ENCODE peak calls at places on chromosomes 5 and 9, in ten cellular contexts. A, C, D, U, Q, S, J, R, L and V are unnamed samples.

GRCh38 chr5:108371263-108371662 is 10.6 kb downstream of the FBXL17 start:
- DNase-seq in L (no peak), U (no peak), D (no peak), A (no peak), Q (no peak), C (no peak), R (no peak), S (no peak), J (no peak), V (no peak)

GRCh38 chr5:90022711-90023053 is 386.9 kb downstream of the CETN3 start:
- DNase-seq in D (no peak), R (no peak), Q (no peak), J (no peak), U (no peak), S (no peak), C (no peak), L (no peak), A (no peak), V (no peak)

GRCh38 chr9:9352877-9353481 is 1259.8 kb downstream of the PTPRD start:
- DNase-seq in U (no peak), J (no peak), C (no peak), Q (no peak), A (no peak), L (no peak), R (no peak), S (peak; percentile 6), D (no peak), V (peak; percentile 1)

GRCh38 chr9:71741841-71742648 is 26.3 kb downstream of the CEMIP2 start:
- DNase-seq in C (no peak), D (no peak), J (peak; percentile 93), S (no peak), Q (no peak), R (no peak), U (no peak), L (no peak), A (no peak), V (peak; percentile 82)

GRCh38 chr9:16458696-16459420 is 411.6 kb downstream of the BNC2 start:
- DNase-seq in S (peak; percentile 73), A (no peak), U (no peak), C (no peak), Q (no peak), R (no peak), L (no peak), D (no peak), J (peak; percentile 76), V (peak; percentile 50)

GRCh38 chr9:95091574-95091970 is 225.9 kb downstream of the FANCC start:
- DNase-seq in A (peak; percentile 80), C (no peak), R (no peak), Q (no peak), J (peak; percentile 53), U (no peak), S (peak; percentile 23), D (no peak), L (no peak), V (peak; percentile 40)

GRCh38 chr5:5658226-5658625 is 235.7 kb downstream of the ICE1 start:
- DNase-seq in S (peak; percentile 45), A (peak; percentile 25), R (peak; percentile 62), U (peak; percentile 46), J (no peak), C (peak; percentile 58), L (no peak), Q (peak; percentile 75), D (no peak), V (peak; percentile 25)

GRCh38 chr5:68593211-68593701 is 377.7 kb downstream of the PIK3R1 start:
- DNase-seq in L (no peak), J (no peak), S (no peak), D (no peak), C (no peak), A (no peak), Q (no peak), R (no peak), U (no peak), V (peak; percentile 22)

GRCh38 chr5:67404261-67405100 is 207.9 kb upstream of the CD180 start:
- DNase-seq in D (no peak), C (no peak), Q (no peak), J (peak; percentile 77), U (no peak), L (no peak), A (no peak), R (no peak), S (peak; percentile 72), V (peak; percentile 58)

GRCh38 chr9:34675048-34675714 is 12.7 kb upstream of the CCL27 start:
- DNase-seq in Q (no peak), L (peak; percentile 66), A (no peak), D (peak; percentile 65), S (peak; percentile 79), C (peak; percentile 57), U (no peak), J (peak; percentile 59), R (peak; percentile 66), V (peak; percentile 73)

GRCh38 chr9:114055061-114055460 is 23.0 kb downstream of the AMBP start:
- DNase-seq in C (no peak), J (no peak), D (no peak), Q (no peak), L (no peak), R (no peak), A (no peak), U (no peak), S (no peak), V (no peak)

DNA sequence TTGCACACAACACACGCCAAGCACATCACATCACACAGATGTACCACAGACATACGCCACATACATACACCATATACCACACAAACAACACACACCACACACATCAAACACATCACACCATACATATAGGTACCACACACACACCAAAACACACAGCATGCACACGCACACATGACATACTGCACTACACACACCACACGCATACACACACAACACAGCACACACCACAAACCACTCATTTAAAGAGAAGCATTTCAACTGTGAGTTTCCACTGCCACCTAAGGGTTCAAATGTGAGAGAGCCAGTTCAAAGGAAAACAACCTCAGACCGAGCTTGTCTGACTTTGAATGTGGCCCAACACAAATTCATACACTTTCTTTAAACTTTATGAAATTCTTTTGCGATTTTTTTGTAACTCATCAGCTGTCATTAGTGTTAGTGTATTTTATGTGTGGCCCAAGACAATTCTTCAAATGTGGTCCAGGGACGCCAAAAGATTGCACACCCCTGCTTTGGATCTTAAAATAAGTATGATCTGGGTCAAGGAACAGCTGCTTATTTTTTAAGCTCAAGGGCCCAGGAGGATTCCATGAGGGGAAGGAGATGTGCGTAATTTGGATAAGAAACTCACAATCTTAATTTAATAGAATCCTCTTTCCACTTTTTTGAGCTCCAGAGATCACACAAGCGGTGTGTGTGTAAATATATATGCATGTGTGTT is 494.6 kb downstream of the GADD45G start:
- DNase-seq in C (no peak), D (no peak), A (no peak), R (no peak), Q (no peak), S (peak; percentile 34), U (no peak), L (no peak), J (peak; percentile 13), V (peak; percentile 25)
- TF ChIP-seq CTCF in C (peak; percentile 56), D (peak; percentile 53), A (peak; percentile 11), R (peak; percentile 47), Q (peak; percentile 54), S (peak; percentile 42), U (peak; percentile 62), L (no peak), J (peak; percentile 18), V (peak; percentile 29)

GRCh38 chr5:103112910-103113309 is 7.0 kb downstream of the GIN1 start:
- DNase-seq in A (no peak), Q (no peak), R (no peak), S (no peak), J (no peak), C (no peak), U (no peak), D (no peak), L (no peak), V (no peak)

GRCh38 chr5:103111458-103111857 is 8.5 kb downstream of the GIN1 start:
- DNase-seq in L (no peak), S (no peak), C (no peak), A (no peak), D (no peak), U (no peak), R (no peak), Q (no peak), J (no peak), V (no peak)

GRCh38 chr5:103114440-103114839 is 5.5 kb downstream of the GIN1 start:
- DNase-seq in D (no peak), C (no peak), Q (no peak), A (no peak), R (no peak), S (no peak), L (no peak), J (no peak), U (no peak), V (no peak)

GRCh38 chr5:103110403-103110802 is 9.5 kb downstream of the GIN1 start:
- DNase-seq in C (no peak), U (no peak), J (no peak), Q (no peak), R (no peak), L (no peak), S (no peak), D (no peak), A (no peak), V (no peak)

DNA sequence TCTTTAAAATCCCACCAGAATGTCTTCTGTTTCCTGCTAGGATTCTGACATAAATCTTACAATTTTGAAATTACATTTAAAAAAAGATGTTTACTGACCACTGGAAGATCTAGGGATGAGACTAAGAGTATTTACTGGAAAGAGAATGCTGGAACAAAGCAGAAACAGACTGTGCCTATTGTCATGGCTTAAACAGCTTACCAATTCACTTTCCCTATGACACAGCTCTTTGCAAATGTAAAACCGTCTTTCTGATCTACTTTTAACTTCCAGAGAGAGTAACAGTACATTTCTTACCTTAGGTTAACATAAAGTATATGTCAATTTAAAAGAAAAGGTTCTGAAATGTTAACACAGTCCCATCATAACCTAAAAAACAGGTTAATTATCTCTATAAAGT is 10.7 kb downstream of the GIN1 start:
- DNase-seq in S (no peak), C (no peak), J (no peak), D (no peak), U (no peak), R (no peak), A (no peak), Q (no peak), L (no peak), V (no peak)
- H3K4me3 ChIP-seq in S (no peak overlapping the region), C (no peak overlapping the region), J (no peak overlapping the region), D (no peak overlapping the region), U (no peak overlapping the region), R (no peak overlapping the region), A (no peak overlapping the region), Q (no peak overlapping the region), L (no peak overlapping the region), V (no peak overlapping the region)

DNA sequence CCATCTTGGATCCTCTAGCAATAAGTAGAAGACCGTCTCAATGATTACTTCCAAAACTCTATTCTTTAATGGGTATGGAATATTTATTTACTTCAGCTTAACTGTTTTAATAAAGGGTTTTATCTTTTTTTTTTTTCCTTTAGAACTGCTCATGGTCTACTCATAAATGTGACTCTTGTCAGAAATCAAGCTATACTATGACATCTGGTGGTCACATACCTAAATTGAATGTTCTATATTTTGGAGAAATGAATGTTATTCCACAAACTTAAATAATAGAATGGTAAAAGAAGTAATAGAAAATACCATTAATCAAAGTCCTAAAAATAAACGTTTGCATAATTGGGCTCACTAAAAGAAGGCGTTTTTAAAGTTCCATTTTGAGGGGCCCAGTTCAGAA is 131.2 kb upstream of the PLCXD3 start:
- DNase-seq in Q (no peak), S (peak; percentile 34), U (no peak), D (no peak), R (no peak), C (no peak), J (peak; percentile 16), L (no peak), A (no peak), V (peak; percentile 52)
- TF ChIP-seq CTCF in Q (no peak), S (peak; percentile 16), U (no peak), D (no peak), R (no peak), C (no peak), J (peak; percentile 39), L (no peak), A (no peak), V (no peak)

GRCh38 chr9:7111413-7111812 is 353.6 kb downstream of the KDM4C start:
- DNase-seq in C (no peak), L (no peak), S (no peak), D (no peak), A (no peak), Q (no peak), R (no peak), J (no peak), U (no peak), V (no peak)
- H3K4me3 ChIP-seq in C (no peak overlapping the region), L (no peak overlapping the region), S (no peak overlapping the region), D (no peak overlapping the region), A (no peak overlapping the region), Q (no peak overlapping the region), R (no peak overlapping the region), J (no peak overlapping the region), U (no peak overlapping the region), V (no peak overlapping the region)